ENCODE peak calls at places on chromosomes 6 and 20, in four cellular contexts. One of them, this sample, is unnamed.

GRCh38 chr6:42043787-42044475 is 6.4 kb upstream of the TAF8 start:
- DNase-seq in SK-N-SH: peak
- DNase-seq in HepG2: peak
- DNase-seq in K562: peak
- DNase-seq in this sample: peak

GRCh38 chr6:53530780-53531386 is 14.0 kb downstream of the GCLC start:
- DNase-seq in SK-N-SH: no peak
- DNase-seq in HepG2: no peak
- DNase-seq in K562: no peak
- DNase-seq in this sample: no peak

GRCh38 chr6:21337263-21337662 is 256.3 kb upstream of the SOX4 start:
- DNase-seq in HepG2: no peak
- DNase-seq in SK-N-SH: no peak
- DNase-seq in K562: no peak
- DNase-seq in this sample: no peak

GRCh38 chr6:101588343-101588742 is 194.8 kb downstream of the GRIK2 start:
- DNase-seq in K562: no peak
- DNase-seq in SK-N-SH: no peak
- DNase-seq in HepG2: no peak
- DNase-seq in this sample: no peak

GRCh38 chr6:148620579-148621298 is 126.1 kb upstream of the UST start:
- DNase-seq in K562: no peak
- DNase-seq in HepG2: no peak
- DNase-seq in SK-N-SH: no peak
- DNase-seq in this sample: no peak

GRCh38 chr6:169183233-169183632 is 70.4 kb downstream of the THBS2 start:
- DNase-seq in K562: no peak
- DNase-seq in SK-N-SH: no peak
- DNase-seq in HepG2: no peak
- DNase-seq in this sample: no peak

GRCh38 chr20:41347523-41348429 is 7.2 kb downstream of the LPIN3 start:
- DNase-seq in K562: no peak
- DNase-seq in SK-N-SH: no peak
- DNase-seq in HepG2: no peak
- DNase-seq in this sample: no peak

GRCh38 chr6:117674503-117674902 is 766 bp upstream of the NUS1 start:
- DNase-seq in K562: no peak
- DNase-seq in HepG2: no peak
- DNase-seq in SK-N-SH: no peak
- DNase-seq in this sample: no peak

GRCh38 chr20:25081065-25081729 is 744 bp downstream of the VSX1 start:
- DNase-seq in SK-N-SH: peak
- DNase-seq in HepG2: no peak
- DNase-seq in K562: peak
- DNase-seq in this sample: no peak

GRCh38 chr6:106431972-106432371 is 71.5 kb downstream of the CRYBG1 start:
- DNase-seq in SK-N-SH: no peak
- DNase-seq in HepG2: no peak
- DNase-seq in K562: no peak
- DNase-seq in this sample: no peak

GRCh38 chr6:166439366-166440091 is 56.8 kb upstream of the MPC1 start:
- DNase-seq in K562: no peak
- DNase-seq in SK-N-SH: peak
- DNase-seq in HepG2: no peak
- DNase-seq in this sample: no peak

GRCh38 chr6:112503210-112503609 is 156.1 kb downstream of the RFPL4B start:
- DNase-seq in HepG2: no peak
- DNase-seq in SK-N-SH: no peak
- DNase-seq in K562: no peak
- DNase-seq in this sample: no peak
- H2AFZ ChIP-seq in HepG2: no peak
- H2AFZ ChIP-seq in SK-N-SH: no peak
- H2AFZ ChIP-seq in K562: no peak
- H2AFZ ChIP-seq in this sample: peak

DNA sequence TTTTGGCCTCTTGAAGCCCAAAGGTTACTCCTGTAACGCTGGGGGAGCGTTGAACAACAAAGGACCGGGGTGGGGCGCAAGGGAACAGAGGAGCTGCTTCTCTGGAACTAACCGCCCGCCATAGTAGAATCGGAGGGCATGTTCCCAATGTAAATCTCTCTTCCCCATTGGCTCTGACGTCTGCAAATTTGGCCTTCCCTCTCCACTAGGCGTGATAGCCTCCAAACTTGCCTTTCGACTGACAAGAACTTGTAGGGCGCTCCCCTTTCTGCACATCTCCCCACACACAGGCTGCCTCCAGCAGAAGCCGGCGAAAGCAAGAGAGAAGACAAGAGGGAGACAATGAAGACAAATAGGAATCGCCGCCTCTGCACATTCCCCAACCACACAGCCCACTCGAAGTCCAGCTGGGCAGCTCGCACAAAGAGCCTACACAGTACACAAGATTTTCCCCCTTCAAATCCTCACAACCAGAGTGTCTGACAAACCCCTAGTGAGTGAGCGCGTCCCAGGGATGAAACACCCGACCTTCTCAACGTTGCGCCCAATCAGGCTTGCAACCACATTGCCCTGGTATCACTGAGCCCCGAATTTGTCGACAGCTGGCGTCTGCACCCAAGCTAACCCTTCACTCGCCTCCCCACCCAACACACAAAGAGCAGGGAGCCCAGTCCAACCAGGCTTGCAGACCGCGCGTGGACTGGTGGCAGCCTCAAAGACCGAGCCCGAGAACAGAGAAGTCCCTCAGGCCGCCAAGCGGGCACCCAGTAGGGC is 1.5 kb upstream of the COL12A1 start:
- DNase-seq in HepG2: no peak
- DNase-seq in K562: no peak
- DNase-seq in SK-N-SH: peak
- DNase-seq in this sample: no peak
- TF ChIP-seq YY1 in HepG2: no peak
- TF ChIP-seq YY1 in K562: no peak
- TF ChIP-seq YY1 in SK-N-SH: no peak
- TF ChIP-seq YY1 in this sample: no peak

DNA sequence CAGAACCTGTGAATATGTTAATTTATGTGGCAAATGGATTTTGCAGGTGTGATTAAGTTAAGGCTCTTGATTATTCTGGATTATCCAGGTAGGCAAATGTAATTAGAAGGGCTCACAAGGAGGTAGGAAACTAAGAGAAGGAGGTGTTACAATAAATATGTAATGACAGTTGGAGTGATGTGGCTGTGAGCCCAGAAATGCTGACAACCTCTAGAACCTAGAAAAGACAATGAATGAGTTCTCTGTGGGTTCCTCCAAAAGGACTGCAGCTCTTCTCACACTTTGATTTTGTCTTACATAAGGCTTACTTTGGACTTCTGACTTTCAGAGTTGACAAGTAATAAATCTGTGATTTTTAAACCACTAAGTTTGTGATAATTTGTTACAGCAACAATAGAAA is 406.6 kb upstream of the EPHA7 start:
- DNase-seq in SK-N-SH: no peak
- DNase-seq in K562: no peak
- DNase-seq in HepG2: no peak
- DNase-seq in this sample: no peak
- TF ChIP-seq POLR2AphosphoS5 in SK-N-SH: no peak
- TF ChIP-seq POLR2AphosphoS5 in K562: no peak
- TF ChIP-seq POLR2AphosphoS5 in HepG2: no peak
- TF ChIP-seq POLR2AphosphoS5 in this sample: no peak

DNA sequence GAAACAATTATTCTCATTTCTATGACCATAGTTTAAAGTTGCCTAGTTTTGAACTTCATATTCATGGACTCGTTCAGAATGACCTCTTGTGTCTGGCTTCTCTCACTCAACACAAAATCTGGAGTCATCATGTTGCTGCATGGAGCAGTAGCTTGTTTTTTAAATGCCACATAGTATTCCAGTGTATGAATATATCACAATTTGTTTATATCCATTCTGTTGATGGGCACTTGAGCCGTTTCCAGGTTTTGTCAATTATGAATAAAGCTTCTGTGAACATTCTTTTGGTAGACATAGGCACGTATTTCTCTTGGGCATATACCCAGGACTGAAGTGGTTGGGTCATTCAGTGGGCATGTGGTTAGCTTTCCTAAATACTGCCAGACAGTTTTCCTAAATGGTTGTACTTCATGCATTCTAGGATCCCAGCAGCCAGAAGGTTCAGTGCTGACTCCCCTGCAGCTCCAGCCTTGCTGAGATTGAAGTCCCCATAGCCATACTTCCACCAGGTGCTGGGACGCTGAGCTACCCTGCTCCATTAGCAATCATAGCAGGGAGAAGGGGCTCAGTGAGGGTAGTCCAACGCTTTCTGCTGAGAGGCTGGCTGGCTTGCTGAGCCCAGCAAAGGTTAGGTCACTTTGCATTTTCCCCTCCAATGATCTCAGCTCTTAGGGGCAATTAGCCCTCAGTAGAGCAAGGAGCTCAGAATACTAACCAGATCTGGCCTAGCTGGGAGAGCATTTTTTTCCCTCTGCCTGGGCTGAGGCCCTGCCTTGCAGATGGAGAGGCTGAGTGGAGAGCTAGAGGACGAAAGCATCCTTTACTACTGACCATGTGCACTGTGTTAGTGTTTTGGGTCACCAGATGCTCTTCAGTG is 35.7 kb upstream of the CTNNBL1 start:
- DNase-seq in K562: no peak
- DNase-seq in SK-N-SH: no peak
- DNase-seq in HepG2: no peak
- DNase-seq in this sample: no peak
- H2AFZ ChIP-seq in K562: no peak
- H2AFZ ChIP-seq in SK-N-SH: no peak
- H2AFZ ChIP-seq in HepG2: no peak
- H2AFZ ChIP-seq in this sample: no peak

GRCh38 chr6:16683524-16684194 is 77.6 kb downstream of the ATXN1 start:
- DNase-seq in SK-N-SH: no peak
- DNase-seq in K562: no peak
- DNase-seq in HepG2: peak
- DNase-seq in this sample: peak

GRCh38 chr6:16681260-16681873 is 79.9 kb downstream of the ATXN1 start:
- DNase-seq in K562: no peak
- DNase-seq in HepG2: peak
- DNase-seq in SK-N-SH: no peak
- DNase-seq in this sample: peak

GRCh38 chr6:16687045-16687444 is 74.2 kb downstream of the ATXN1 start:
- DNase-seq in K562: no peak
- DNase-seq in SK-N-SH: no peak
- DNase-seq in HepG2: no peak
- DNase-seq in this sample: no peak

GRCh38 chr6:16684195-16684689 is 77.0 kb downstream of the ATXN1 start:
- DNase-seq in K562: no peak
- DNase-seq in SK-N-SH: no peak
- DNase-seq in HepG2: peak
- DNase-seq in this sample: no peak

GRCh38 chr6:16684896-16685554 is 76.2 kb downstream of the ATXN1 start:
- DNase-seq in K562: no peak
- DNase-seq in SK-N-SH: no peak
- DNase-seq in HepG2: no peak
- DNase-seq in this sample: peak
- TF ChIP-seq YY1 in K562: no peak
- TF ChIP-seq YY1 in SK-N-SH: no peak
- TF ChIP-seq YY1 in HepG2: no peak
- TF ChIP-seq YY1 in this sample: no peak

GRCh38 chr6:4610256-4610655 is 165.9 kb upstream of the CDYL start:
- DNase-seq in K562: no peak
- DNase-seq in HepG2: no peak
- DNase-seq in SK-N-SH: no peak
- DNase-seq in this sample: no peak
- TF ChIP-seq POLR2AphosphoS5 in K562: no peak
- TF ChIP-seq POLR2AphosphoS5 in HepG2: no peak
- TF ChIP-seq POLR2AphosphoS5 in SK-N-SH: no peak
- TF ChIP-seq POLR2AphosphoS5 in this sample: no peak

DNA sequence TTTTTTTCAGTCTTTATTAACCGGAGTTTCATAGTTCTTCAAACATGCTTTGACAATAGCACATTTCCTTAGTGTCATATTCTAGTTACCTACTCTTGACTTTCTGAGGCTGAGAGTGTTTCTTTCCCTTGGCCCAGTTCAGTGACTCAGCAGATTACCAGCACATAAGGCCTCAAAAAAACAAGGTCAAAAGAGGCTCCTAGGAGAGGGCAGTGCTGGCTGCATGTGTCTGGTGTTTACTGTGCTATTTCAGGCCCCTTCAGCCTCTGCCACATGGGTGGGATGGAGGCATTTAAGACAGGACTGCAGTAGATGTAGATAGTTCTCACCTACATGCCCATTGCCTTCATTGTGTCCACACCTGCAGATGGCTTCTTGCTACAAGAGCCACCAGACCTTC is 198.2 kb upstream of the SSTR4 start:
- DNase-seq in SK-N-SH: no peak
- DNase-seq in HepG2: no peak
- DNase-seq in K562: peak
- DNase-seq in this sample: no peak
- H2AFZ ChIP-seq in SK-N-SH: no peak
- H2AFZ ChIP-seq in HepG2: no peak
- H2AFZ ChIP-seq in K562: peak
- H2AFZ ChIP-seq in this sample: no peak

DNA sequence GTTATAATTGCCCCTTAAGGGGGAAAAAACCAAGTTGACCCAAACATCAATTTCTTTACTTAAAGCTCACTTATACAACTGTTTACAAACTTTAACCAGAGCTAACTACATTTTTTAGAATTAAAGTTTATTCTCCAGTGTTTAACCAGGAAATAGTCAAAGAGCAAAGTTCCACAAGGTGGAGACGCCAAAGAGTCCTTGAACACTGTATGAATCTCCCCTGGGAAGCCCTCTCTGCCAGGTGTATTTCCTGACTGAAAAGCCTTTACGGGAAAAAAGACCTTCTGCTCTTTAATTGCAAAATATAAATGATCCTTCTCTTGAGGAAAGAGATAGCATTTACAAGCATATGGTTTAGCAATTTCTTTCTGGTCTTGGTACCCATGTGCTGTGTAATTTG is 36.2 kb downstream of the BTBD9 start:
- DNase-seq in SK-N-SH: no peak
- DNase-seq in K562: no peak
- DNase-seq in HepG2: no peak
- DNase-seq in this sample: no peak
- TF ChIP-seq YY1 in SK-N-SH: no peak
- TF ChIP-seq YY1 in K562: no peak
- TF ChIP-seq YY1 in HepG2: no peak
- TF ChIP-seq YY1 in this sample: no peak